ENCODE peak calls at places on chromosomes 2 and 18, in six cellular contexts. One of them, this sample, is unnamed.

GRCh38 chr18:46152436-46152807 is 48.2 kb downstream of the HAUS1 start:
- DNase-seq in stimulated activated CD4-positive, alpha-beta T cell treated with anti-CD3 and anti-CD28 coated beads, TNF-alpha, amount 100 ng/mL, for 4 hours: no peak
- DNase-seq in stomach: no peak
- DNase-seq in activated CD8-positive, alpha-beta T cell treated with anti-CD3 and anti-CD28 coated beads for 36 hours: no peak
- DNase-seq in endothelial cell: no peak
- DNase-seq in progenitor cell of endocrine pancreas: no peak
- DNase-seq in this sample: no peak

GRCh38 chr2:233252227-233252626 is 754 bp downstream of the ATG16L1 start:
- DNase-seq in stomach: no peak
- DNase-seq in activated CD8-positive, alpha-beta T cell treated with anti-CD3 and anti-CD28 coated beads for 36 hours: no peak
- DNase-seq in endothelial cell: no peak
- DNase-seq in stimulated activated CD4-positive, alpha-beta T cell treated with anti-CD3 and anti-CD28 coated beads, TNF-alpha, amount 100 ng/mL, for 4 hours: no peak
- DNase-seq in progenitor cell of endocrine pancreas: no peak
- DNase-seq in this sample: no peak

GRCh38 chr2:3451926-3452671 is 67.2 kb downstream of the ADI1 start:
- DNase-seq in endothelial cell: no peak
- DNase-seq in stomach: peak
- DNase-seq in stimulated activated CD4-positive, alpha-beta T cell treated with anti-CD3 and anti-CD28 coated beads, TNF-alpha, amount 100 ng/mL, for 4 hours: no peak
- DNase-seq in activated CD8-positive, alpha-beta T cell treated with anti-CD3 and anti-CD28 coated beads for 36 hours: no peak
- DNase-seq in progenitor cell of endocrine pancreas: no peak
- DNase-seq in this sample: no peak

GRCh38 chr2:120983344-120983743 is 247.7 kb downstream of the GLI2 start:
- DNase-seq in activated CD8-positive, alpha-beta T cell treated with anti-CD3 and anti-CD28 coated beads for 36 hours: no peak
- DNase-seq in progenitor cell of endocrine pancreas: no peak
- DNase-seq in endothelial cell: no peak
- DNase-seq in stomach: no peak
- DNase-seq in stimulated activated CD4-positive, alpha-beta T cell treated with anti-CD3 and anti-CD28 coated beads, TNF-alpha, amount 100 ng/mL, for 4 hours: no peak
- DNase-seq in this sample: no peak

GRCh38 chr2:216620806-216621205 is 12.4 kb upstream of the IGFBP2 start:
- DNase-seq in stimulated activated CD4-positive, alpha-beta T cell treated with anti-CD3 and anti-CD28 coated beads, TNF-alpha, amount 100 ng/mL, for 4 hours: no peak
- DNase-seq in stomach: no peak
- DNase-seq in progenitor cell of endocrine pancreas: no peak
- DNase-seq in activated CD8-positive, alpha-beta T cell treated with anti-CD3 and anti-CD28 coated beads for 36 hours: no peak
- DNase-seq in endothelial cell: no peak
- DNase-seq in this sample: no peak

GRCh38 chr2:14751581-14751980 is 119.1 kb downstream of the LRATD1 start:
- DNase-seq in stomach: no peak
- DNase-seq in activated CD8-positive, alpha-beta T cell treated with anti-CD3 and anti-CD28 coated beads for 36 hours: no peak
- DNase-seq in endothelial cell: no peak
- DNase-seq in progenitor cell of endocrine pancreas: no peak
- DNase-seq in stimulated activated CD4-positive, alpha-beta T cell treated with anti-CD3 and anti-CD28 coated beads, TNF-alpha, amount 100 ng/mL, for 4 hours: no peak
- DNase-seq in this sample: no peak

GRCh38 chr2:202278036-202278760 is 12.6 kb downstream of the NOP58 start:
- DNase-seq in activated CD8-positive, alpha-beta T cell treated with anti-CD3 and anti-CD28 coated beads for 36 hours: peak
- DNase-seq in stimulated activated CD4-positive, alpha-beta T cell treated with anti-CD3 and anti-CD28 coated beads, TNF-alpha, amount 100 ng/mL, for 4 hours: no peak
- DNase-seq in endothelial cell: no peak
- DNase-seq in progenitor cell of endocrine pancreas: no peak
- DNase-seq in stomach: no peak
- DNase-seq in this sample: no peak

GRCh38 chr18:42105382-42105781 is 150.3 kb downstream of the PIK3C3 start:
- DNase-seq in endothelial cell: no peak
- DNase-seq in stimulated activated CD4-positive, alpha-beta T cell treated with anti-CD3 and anti-CD28 coated beads, TNF-alpha, amount 100 ng/mL, for 4 hours: no peak
- DNase-seq in activated CD8-positive, alpha-beta T cell treated with anti-CD3 and anti-CD28 coated beads for 36 hours: no peak
- DNase-seq in stomach: no peak
- DNase-seq in progenitor cell of endocrine pancreas: no peak
- DNase-seq in this sample: no peak

GRCh38 chr2:186912979-186913378 is 64.0 kb upstream of the ZSWIM2 start:
- DNase-seq in endothelial cell: no peak
- DNase-seq in stomach: no peak
- DNase-seq in progenitor cell of endocrine pancreas: no peak
- DNase-seq in stimulated activated CD4-positive, alpha-beta T cell treated with anti-CD3 and anti-CD28 coated beads, TNF-alpha, amount 100 ng/mL, for 4 hours: no peak
- DNase-seq in activated CD8-positive, alpha-beta T cell treated with anti-CD3 and anti-CD28 coated beads for 36 hours: no peak
- DNase-seq in this sample: no peak

GRCh38 chr2:220811115-220811514 is 761.0 kb downstream of the EPHA4 start:
- DNase-seq in stomach: no peak
- DNase-seq in endothelial cell: no peak
- DNase-seq in stimulated activated CD4-positive, alpha-beta T cell treated with anti-CD3 and anti-CD28 coated beads, TNF-alpha, amount 100 ng/mL, for 4 hours: no peak
- DNase-seq in progenitor cell of endocrine pancreas: no peak
- DNase-seq in activated CD8-positive, alpha-beta T cell treated with anti-CD3 and anti-CD28 coated beads for 36 hours: no peak
- DNase-seq in this sample: no peak

GRCh38 chr2:138244400-138245001 is 257.1 kb upstream of the SPOPL start:
- DNase-seq in progenitor cell of endocrine pancreas: no peak
- DNase-seq in activated CD8-positive, alpha-beta T cell treated with anti-CD3 and anti-CD28 coated beads for 36 hours: no peak
- DNase-seq in stomach: no peak
- DNase-seq in endothelial cell: no peak
- DNase-seq in stimulated activated CD4-positive, alpha-beta T cell treated with anti-CD3 and anti-CD28 coated beads, TNF-alpha, amount 100 ng/mL, for 4 hours: no peak
- DNase-seq in this sample: peak

GRCh38 chr2:73935641-73936040 is 9.0 kb downstream of the DGUOK start:
- DNase-seq in stomach: no peak
- DNase-seq in progenitor cell of endocrine pancreas: no peak
- DNase-seq in stimulated activated CD4-positive, alpha-beta T cell treated with anti-CD3 and anti-CD28 coated beads, TNF-alpha, amount 100 ng/mL, for 4 hours: no peak
- DNase-seq in endothelial cell: no peak
- DNase-seq in activated CD8-positive, alpha-beta T cell treated with anti-CD3 and anti-CD28 coated beads for 36 hours: no peak
- DNase-seq in this sample: no peak

GRCh38 chr2:8609357-8609804 is 72.5 kb upstream of the ID2 start:
- DNase-seq in stomach: no peak
- DNase-seq in stimulated activated CD4-positive, alpha-beta T cell treated with anti-CD3 and anti-CD28 coated beads, TNF-alpha, amount 100 ng/mL, for 4 hours: no peak
- DNase-seq in activated CD8-positive, alpha-beta T cell treated with anti-CD3 and anti-CD28 coated beads for 36 hours: no peak
- DNase-seq in endothelial cell: no peak
- DNase-seq in progenitor cell of endocrine pancreas: no peak
- DNase-seq in this sample: peak

GRCh38 chr2:234996467-234997270 is 44.9 kb downstream of the SH3BP4 start:
- DNase-seq in progenitor cell of endocrine pancreas: no peak
- DNase-seq in activated CD8-positive, alpha-beta T cell treated with anti-CD3 and anti-CD28 coated beads for 36 hours: no peak
- DNase-seq in stomach: no peak
- DNase-seq in endothelial cell: peak
- DNase-seq in stimulated activated CD4-positive, alpha-beta T cell treated with anti-CD3 and anti-CD28 coated beads, TNF-alpha, amount 100 ng/mL, for 4 hours: no peak
- DNase-seq in this sample: no peak

GRCh38 chr18:26103579-26103978 is 13.2 kb upstream of the SS18 start:
- DNase-seq in stimulated activated CD4-positive, alpha-beta T cell treated with anti-CD3 and anti-CD28 coated beads, TNF-alpha, amount 100 ng/mL, for 4 hours: no peak
- DNase-seq in stomach: no peak
- DNase-seq in endothelial cell: peak
- DNase-seq in progenitor cell of endocrine pancreas: no peak
- DNase-seq in activated CD8-positive, alpha-beta T cell treated with anti-CD3 and anti-CD28 coated beads for 36 hours: peak
- DNase-seq in this sample: no peak

GRCh38 chr2:125424386-125424785 is 1231.6 kb upstream of the GYPC start:
- DNase-seq in stomach: no peak
- DNase-seq in endothelial cell: no peak
- DNase-seq in activated CD8-positive, alpha-beta T cell treated with anti-CD3 and anti-CD28 coated beads for 36 hours: no peak
- DNase-seq in stimulated activated CD4-positive, alpha-beta T cell treated with anti-CD3 and anti-CD28 coated beads, TNF-alpha, amount 100 ng/mL, for 4 hours: no peak
- DNase-seq in progenitor cell of endocrine pancreas: no peak
- DNase-seq in this sample: no peak

GRCh38 chr2:145029885-145030284 is 510.0 kb upstream of the ZEB2 start:
- DNase-seq in endothelial cell: no peak
- DNase-seq in activated CD8-positive, alpha-beta T cell treated with anti-CD3 and anti-CD28 coated beads for 36 hours: no peak
- DNase-seq in stimulated activated CD4-positive, alpha-beta T cell treated with anti-CD3 and anti-CD28 coated beads, TNF-alpha, amount 100 ng/mL, for 4 hours: no peak
- DNase-seq in progenitor cell of endocrine pancreas: no peak
- DNase-seq in stomach: no peak
- DNase-seq in this sample: no peak

GRCh38 chr2:63344575-63345284 is 243.5 kb downstream of the WDPCP start:
- DNase-seq in progenitor cell of endocrine pancreas: no peak
- DNase-seq in activated CD8-positive, alpha-beta T cell treated with anti-CD3 and anti-CD28 coated beads for 36 hours: no peak
- DNase-seq in stomach: no peak
- DNase-seq in endothelial cell: no peak
- DNase-seq in stimulated activated CD4-positive, alpha-beta T cell treated with anti-CD3 and anti-CD28 coated beads, TNF-alpha, amount 100 ng/mL, for 4 hours: no peak
- DNase-seq in this sample: no peak